ENCODE peak calls at places on chromosomes 3 and 15, in eight cellular contexts. One of them, this sample, is unnamed.

GRCh38 chr15:36810656-36811449 is 231.4 kb downstream of the CDIN1 start:
- DNase-seq in left lung: no peak
- DNase-seq in psoas muscle: no peak
- DNase-seq in tibial artery: no peak
- DNase-seq in right lobe of liver: no peak
- DNase-seq in endothelial cell of umbilical vein: no peak
- DNase-seq in adrenal gland: no peak
- DNase-seq in coronary artery: no peak
- DNase-seq in this sample: no peak

GRCh38 chr15:98005659-98006058 is 45.2 kb downstream of the ARRDC4 start:
- DNase-seq in left lung: no peak
- DNase-seq in psoas muscle: no peak
- DNase-seq in tibial artery: no peak
- DNase-seq in right lobe of liver: no peak
- DNase-seq in endothelial cell of umbilical vein: no peak
- DNase-seq in adrenal gland: no peak
- DNase-seq in coronary artery: no peak
- DNase-seq in this sample: no peak

GRCh38 chr3:95926904-95927501 is 887.4 kb upstream of the EPHA6 start:
- DNase-seq in left lung: no peak
- DNase-seq in psoas muscle: no peak
- DNase-seq in tibial artery: no peak
- DNase-seq in right lobe of liver: no peak
- DNase-seq in endothelial cell of umbilical vein: no peak
- DNase-seq in adrenal gland: no peak
- DNase-seq in coronary artery: no peak
- DNase-seq in this sample: no peak

GRCh38 chr3:13861461-13861860 is 18.4 kb downstream of the WNT7A start:
- DNase-seq in left lung: no peak
- DNase-seq in psoas muscle: no peak
- DNase-seq in tibial artery: no peak
- DNase-seq in right lobe of liver: no peak
- DNase-seq in endothelial cell of umbilical vein: no peak
- DNase-seq in adrenal gland: no peak
- DNase-seq in coronary artery: no peak
- DNase-seq in this sample: no peak

GRCh38 chr3:130915567-130916292 is 21.8 kb downstream of the ATP2C1 start:
- DNase-seq in left lung: no peak
- DNase-seq in psoas muscle: no peak
- DNase-seq in tibial artery: no peak
- DNase-seq in right lobe of liver: no peak
- DNase-seq in endothelial cell of umbilical vein: no peak
- DNase-seq in adrenal gland: no peak
- DNase-seq in coronary artery: no peak
- DNase-seq in this sample: no peak

GRCh38 chr3:160226740-160227048 is 1.5 kb downstream of the C3orf80 start:
- DNase-seq in left lung: no peak
- DNase-seq in psoas muscle: no peak
- DNase-seq in tibial artery: no peak
- DNase-seq in right lobe of liver: no peak
- DNase-seq in endothelial cell of umbilical vein: no peak
- DNase-seq in adrenal gland: no peak
- DNase-seq in coronary artery: no peak
- DNase-seq in this sample: no peak

GRCh38 chr3:106963446-106963845 is 413.8 kb upstream of the CCDC54 start:
- DNase-seq in left lung: no peak
- DNase-seq in psoas muscle: no peak
- DNase-seq in tibial artery: no peak
- DNase-seq in right lobe of liver: no peak
- DNase-seq in endothelial cell of umbilical vein: peak; percentile 55
- DNase-seq in adrenal gland: peak; percentile 22
- DNase-seq in coronary artery: no peak
- DNase-seq in this sample: no peak

GRCh38 chr3:183159319-183159718 is 3.2 kb downstream of the LAMP3 start:
- DNase-seq in left lung: no peak
- DNase-seq in psoas muscle: no peak
- DNase-seq in tibial artery: no peak
- DNase-seq in right lobe of liver: no peak
- DNase-seq in endothelial cell of umbilical vein: no peak
- DNase-seq in adrenal gland: no peak
- DNase-seq in coronary artery: no peak
- DNase-seq in this sample: no peak

GRCh38 chr3:10950476-10951294 is 41.9 kb upstream of the SLC6A1 start:
- DNase-seq in left lung: no peak
- DNase-seq in psoas muscle: no peak
- DNase-seq in tibial artery: no peak
- DNase-seq in right lobe of liver: no peak
- DNase-seq in endothelial cell of umbilical vein: peak; percentile 21
- DNase-seq in adrenal gland: no peak
- DNase-seq in coronary artery: no peak
- DNase-seq in this sample: no peak

GRCh38 chr15:101206173-101206572 is 45.7 kb downstream of the CHSY1 start:
- DNase-seq in left lung: no peak
- DNase-seq in psoas muscle: no peak
- DNase-seq in tibial artery: no peak
- DNase-seq in right lobe of liver: no peak
- DNase-seq in endothelial cell of umbilical vein: no peak
- DNase-seq in adrenal gland: peak; percentile 71
- DNase-seq in coronary artery: no peak
- DNase-seq in this sample: no peak

GRCh38 chr15:66004618-66005262 is 135.4 kb downstream of the RAB11A start:
- DNase-seq in left lung: no peak
- DNase-seq in psoas muscle: no peak
- DNase-seq in tibial artery: no peak
- DNase-seq in right lobe of liver: no peak
- DNase-seq in endothelial cell of umbilical vein: peak; percentile 40
- DNase-seq in adrenal gland: peak; percentile 43
- DNase-seq in coronary artery: no peak
- DNase-seq in this sample: no peak

GRCh38 chr3:8303466-8303865 is 198.2 kb upstream of the LMCD1 start:
- DNase-seq in left lung: no peak
- DNase-seq in psoas muscle: no peak
- DNase-seq in tibial artery: no peak
- DNase-seq in right lobe of liver: no peak
- DNase-seq in endothelial cell of umbilical vein: no peak
- DNase-seq in adrenal gland: peak; percentile 32
- DNase-seq in coronary artery: no peak
- DNase-seq in this sample: no peak

GRCh38 chr3:84965141-84965540 is 6.4 kb downstream of the CADM2 start:
- DNase-seq in left lung: no peak
- DNase-seq in psoas muscle: no peak
- DNase-seq in tibial artery: no peak
- DNase-seq in right lobe of liver: no peak
- DNase-seq in endothelial cell of umbilical vein: no peak
- DNase-seq in adrenal gland: no peak
- DNase-seq in coronary artery: no peak
- DNase-seq in this sample: no peak

GRCh38 chr3:187211532-187212274 is 14.4 kb downstream of the RTP1 start:
- DNase-seq in left lung: no peak
- DNase-seq in psoas muscle: no peak
- DNase-seq in tibial artery: no peak
- DNase-seq in right lobe of liver: no peak
- DNase-seq in endothelial cell of umbilical vein: no peak
- DNase-seq in adrenal gland: no peak
- DNase-seq in coronary artery: no peak
- DNase-seq in this sample: no peak

GRCh38 chr3:184417619-184418327 is 37.9 kb downstream of the CHRD start:
- DNase-seq in left lung: peak; percentile 69
- DNase-seq in psoas muscle: peak; percentile 71
- DNase-seq in tibial artery: peak; percentile 60
- DNase-seq in right lobe of liver: peak; percentile 66
- DNase-seq in endothelial cell of umbilical vein: peak; percentile 62
- DNase-seq in adrenal gland: peak; percentile 71
- DNase-seq in coronary artery: no peak
- DNase-seq in this sample: peak; percentile 87

GRCh38 chr3:186110975-186111974 is 2.4 kb upstream of the ETV5 start:
- DNase-seq in left lung: peak; percentile 40
- DNase-seq in psoas muscle: no peak
- DNase-seq in tibial artery: peak; percentile 46
- DNase-seq in right lobe of liver: no peak
- DNase-seq in endothelial cell of umbilical vein: no peak
- DNase-seq in adrenal gland: peak; percentile 23
- DNase-seq in coronary artery: no peak
- DNase-seq in this sample: no peak

GRCh38 chr3:155362808-155363689 is 69.6 kb upstream of the STRIT1 start:
- DNase-seq in left lung: no peak
- DNase-seq in psoas muscle: no peak
- DNase-seq in tibial artery: no peak
- DNase-seq in right lobe of liver: no peak
- DNase-seq in endothelial cell of umbilical vein: no peak
- DNase-seq in adrenal gland: no peak
- DNase-seq in coronary artery: no peak
- DNase-seq in this sample: no peak

GRCh38 chr3:39148116-39149058 is 5.0 kb downstream of the CSRNP1 start:
- DNase-seq in left lung: no peak
- DNase-seq in psoas muscle: no peak
- DNase-seq in tibial artery: no peak
- DNase-seq in right lobe of liver: no peak
- DNase-seq in endothelial cell of umbilical vein: peak; percentile 91
- DNase-seq in adrenal gland: no peak
- DNase-seq in coronary artery: peak; percentile 77
- DNase-seq in this sample: no peak

GRCh38 chr3:176850498-176850897 is 346.8 kb downstream of the TBL1XR1 start:
- DNase-seq in left lung: no peak
- DNase-seq in psoas muscle: no peak
- DNase-seq in tibial artery: no peak
- DNase-seq in right lobe of liver: no peak
- DNase-seq in endothelial cell of umbilical vein: no peak
- DNase-seq in adrenal gland: no peak
- DNase-seq in coronary artery: no peak
- DNase-seq in this sample: no peak

GRCh38 chr3:177778633-177779032 is 581.4 kb upstream of the TBL1XR1 start:
- DNase-seq in left lung: no peak
- DNase-seq in psoas muscle: no peak
- DNase-seq in tibial artery: no peak
- DNase-seq in right lobe of liver: no peak
- DNase-seq in endothelial cell of umbilical vein: peak; percentile 29
- DNase-seq in adrenal gland: no peak
- DNase-seq in coronary artery: no peak
- DNase-seq in this sample: no peak

GRCh38 chr15:60647246-60647645 is 168.3 kb upstream of the ICE2 start:
- DNase-seq in left lung: no peak
- DNase-seq in psoas muscle: no peak
- DNase-seq in tibial artery: no peak
- DNase-seq in right lobe of liver: no peak
- DNase-seq in endothelial cell of umbilical vein: no peak
- DNase-seq in adrenal gland: peak; percentile 23
- DNase-seq in coronary artery: no peak
- DNase-seq in this sample: no peak

GRCh38 chr3:4993276-4994143 is 14.3 kb downstream of the BHLHE40 start:
- DNase-seq in left lung: no peak
- DNase-seq in psoas muscle: no peak
- DNase-seq in tibial artery: no peak
- DNase-seq in right lobe of liver: no peak
- DNase-seq in endothelial cell of umbilical vein: no peak
- DNase-seq in adrenal gland: no peak
- DNase-seq in coronary artery: peak; percentile 69
- DNase-seq in this sample: no peak
- H3K27ac ChIP-seq in left lung: no peak overlapping the region
- H3K27ac ChIP-seq in psoas muscle: peak overlapping the region; percentile 91
- H3K27ac ChIP-seq in tibial artery: peak overlapping the region; percentile 77
- H3K27ac ChIP-seq in right lobe of liver: no peak overlapping the region
- H3K27ac ChIP-seq in endothelial cell of umbilical vein: peak overlapping the region; percentile 14
- H3K27ac ChIP-seq in adrenal gland: peak overlapping the region; percentile 93
- H3K27ac ChIP-seq in coronary artery: peak overlapping the region; percentile 75
- H3K27ac ChIP-seq in this sample: no peak overlapping the region

GRCh38 chr3:48847586-48848423 is at the start of gene PRKAR2A:
- DNase-seq in left lung: peak; percentile 90
- DNase-seq in psoas muscle: peak; percentile 96
- DNase-seq in tibial artery: peak; percentile 88
- DNase-seq in right lobe of liver: peak; percentile 93
- DNase-seq in endothelial cell of umbilical vein: peak; percentile 92
- DNase-seq in adrenal gland: peak; percentile 90
- DNase-seq in coronary artery: peak; percentile 92
- DNase-seq in this sample: peak; percentile 96
- TF ChIP-seq CTCF in left lung: no peak
- TF ChIP-seq CTCF in psoas muscle: no peak
- TF ChIP-seq CTCF in tibial artery: no peak
- TF ChIP-seq CTCF in right lobe of liver: no peak
- TF ChIP-seq CTCF in endothelial cell of umbilical vein: no peak
- TF ChIP-seq CTCF in adrenal gland: no peak
- TF ChIP-seq CTCF in coronary artery: no peak
- TF ChIP-seq CTCF in this sample: no peak

DNA sequence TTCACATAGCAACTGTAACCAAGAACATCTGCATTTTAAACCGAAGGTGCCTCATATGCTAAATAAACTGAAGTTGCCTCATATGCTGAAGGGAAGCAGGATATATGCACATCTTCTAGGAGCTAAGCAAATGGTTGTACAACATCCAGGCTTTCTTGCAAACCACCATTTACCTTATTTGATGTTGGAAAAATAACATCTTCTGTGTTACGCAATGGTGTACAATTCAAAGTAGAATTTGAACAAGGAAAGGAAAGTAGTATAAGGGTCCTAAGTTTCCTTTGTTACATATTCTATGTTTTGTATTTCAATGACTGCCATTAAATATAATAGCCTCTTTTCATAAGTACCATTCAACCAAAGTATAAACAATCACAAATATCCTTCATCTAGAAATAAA is 145.8 kb downstream of the SATB1 start:
- DNase-seq in left lung: no peak
- DNase-seq in psoas muscle: no peak
- DNase-seq in tibial artery: no peak
- DNase-seq in right lobe of liver: no peak
- DNase-seq in endothelial cell of umbilical vein: no peak
- DNase-seq in adrenal gland: no peak
- DNase-seq in coronary artery: no peak
- DNase-seq in this sample: no peak
- H3K27ac ChIP-seq in left lung: no peak overlapping the region
- H3K27ac ChIP-seq in psoas muscle: no peak overlapping the region
- H3K27ac ChIP-seq in tibial artery: no peak overlapping the region
- H3K27ac ChIP-seq in right lobe of liver: no peak overlapping the region
- H3K27ac ChIP-seq in endothelial cell of umbilical vein: no peak overlapping the region
- H3K27ac ChIP-seq in adrenal gland: no peak overlapping the region
- H3K27ac ChIP-seq in coronary artery: no peak overlapping the region
- H3K27ac ChIP-seq in this sample: no peak overlapping the region

DNA sequence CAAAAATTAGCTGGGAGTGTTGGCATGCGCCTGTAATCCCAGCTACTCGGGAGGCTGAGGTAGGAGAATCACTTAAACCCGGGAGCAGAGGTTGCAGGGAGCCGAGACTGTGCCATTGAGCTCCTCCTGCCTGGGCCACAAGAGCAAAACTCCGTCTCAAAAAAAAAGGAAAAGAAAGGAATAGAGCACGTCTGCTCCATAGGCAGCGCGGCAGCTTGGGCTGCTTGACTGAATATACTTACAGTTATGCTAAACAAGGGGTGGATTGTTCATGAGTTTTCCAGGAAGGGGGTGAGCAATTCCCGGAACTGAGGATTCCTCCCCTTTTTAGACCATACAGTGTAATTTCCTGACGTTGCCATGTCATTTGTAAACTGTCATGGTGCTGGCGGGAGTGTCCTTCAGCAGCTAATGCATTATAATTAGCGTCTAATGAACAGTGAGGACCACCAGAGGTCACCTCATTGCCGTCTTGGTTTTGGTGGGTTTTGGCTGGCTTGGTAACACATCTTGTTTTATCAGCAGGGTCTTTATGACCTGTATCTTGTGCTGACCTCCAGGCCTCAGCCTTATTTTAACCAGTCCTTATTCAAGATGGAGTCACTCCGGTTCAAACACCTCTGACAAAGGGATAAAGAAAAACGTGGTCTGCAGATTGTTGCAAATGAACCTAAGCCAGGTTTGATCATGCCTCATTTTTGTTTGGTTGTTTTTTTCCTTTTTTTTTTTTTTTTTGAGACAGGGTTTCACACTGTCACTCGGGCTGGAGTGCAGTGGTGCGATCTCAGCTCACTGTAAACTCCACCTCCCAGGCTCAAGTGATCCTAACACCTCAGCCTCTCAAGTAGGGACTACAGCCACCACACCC is 24.9 kb upstream of the SENP5 start:
- DNase-seq in left lung: no peak
- DNase-seq in psoas muscle: no peak
- DNase-seq in tibial artery: no peak
- DNase-seq in right lobe of liver: no peak
- DNase-seq in endothelial cell of umbilical vein: no peak
- DNase-seq in adrenal gland: no peak
- DNase-seq in coronary artery: no peak
- DNase-seq in this sample: no peak
- TF ChIP-seq CTCF in left lung: no peak
- TF ChIP-seq CTCF in psoas muscle: no peak
- TF ChIP-seq CTCF in tibial artery: no peak
- TF ChIP-seq CTCF in right lobe of liver: no peak
- TF ChIP-seq CTCF in endothelial cell of umbilical vein: no peak
- TF ChIP-seq CTCF in adrenal gland: no peak
- TF ChIP-seq CTCF in coronary artery: no peak
- TF ChIP-seq CTCF in this sample: no peak

This sample was measured in upper lobe of right lung.